ENCODE peak calls at places on chromosomes 2 and 18, in six cellular contexts. O is GM12865, W is neuronal stem cell, Z is MCF 10A, G is NCI-H510A treated with DMSO at 0.1 percent for 48 hours, Q is kidney. S is an unnamed sample.

GRCh38 chr2:105919826-105920225 is 175.1 kb downstream of the NCK2 start:
- DNase-seq in O (peak), W (no peak), Z (peak), G (no peak), Q (no peak), S (peak)

GRCh38 chr2:2564300-2565085 is 233.4 kb upstream of the MYT1L start:
- DNase-seq in O (no peak), W (no peak), Z (no peak), G (peak), Q (no peak), S (no peak)

GRCh38 chr18:6820314-6820713 is 90.8 kb downstream of the ARHGAP28 start:
- DNase-seq in O (no peak), W (no peak), Z (no peak), G (no peak), Q (no peak), S (no peak)

GRCh38 chr18:12231040-12231882 is 22.9 kb upstream of the CIDEA start:
- DNase-seq in O (no peak), W (no peak), Z (no peak), G (no peak), Q (peak), S (no peak)

GRCh38 chr2:207334631-207335371 is 169.1 kb upstream of the KLF7 start:
- DNase-seq in O (peak), W (peak), Z (peak), G (no peak), Q (peak), S (peak)

GRCh38 chr2:8300216-8300615 is 381.6 kb upstream of the ID2 start:
- DNase-seq in O (no peak), W (no peak), Z (no peak), G (no peak), Q (no peak), S (no peak)

GRCh38 chr2:86330015-86330414 is 7.4 kb downstream of the REEP1 start:
- DNase-seq in O (no peak), W (no peak), Z (no peak), G (no peak), Q (no peak), S (no peak)

GRCh38 chr2:21317131-21317530 is 193.4 kb downstream of the TDRD15 start:
- DNase-seq in O (peak), W (peak), Z (peak), G (peak), Q (no peak), S (no peak)

GRCh38 chr2:26184555-26185303 is 11.8 kb downstream of the GAREM2 start:
- DNase-seq in O (peak), W (peak), Z (no peak), G (no peak), Q (peak), S (no peak)

GRCh38 chr2:210502997-210503621 is 26.6 kb upstream of the LANCL1 start:
- DNase-seq in O (peak), W (peak), Z (peak), G (peak), Q (no peak), S (peak)

GRCh38 chr2:123128951-123129350 is 896.1 kb upstream of the CNTNAP5 start:
- DNase-seq in O (no peak), W (no peak), Z (no peak), G (no peak), Q (no peak), S (no peak)

GRCh38 chr2:165621086-165621560 is 151.6 kb downstream of the CSRNP3 start:
- DNase-seq in O (no peak), W (no peak), Z (peak), G (no peak), Q (no peak), S (peak)

GRCh38 chr2:1455466-1455865 is 42.2 kb downstream of the TPO start:
- DNase-seq in O (no peak), W (no peak), Z (peak), G (no peak), Q (no peak), S (no peak)

GRCh38 chr2:226756131-226756530 is 43.5 kb downstream of the IRS1 start:
- DNase-seq in O (no peak), W (no peak), Z (peak), G (no peak), Q (no peak), S (no peak)

GRCh38 chr2:16750175-16750924 is 84.7 kb upstream of the CYRIA start:
- DNase-seq in O (no peak), W (no peak), Z (no peak), G (no peak), Q (no peak), S (no peak)

GRCh38 chr2:31475692-31476091 is 61.1 kb upstream of the XDH start:
- DNase-seq in O (no peak), W (no peak), Z (peak), G (no peak), Q (no peak), S (no peak)

GRCh38 chr2:142030735-142031134 is 100.1 kb downstream of the LRP1B start:
- DNase-seq in O (no peak), W (no peak), Z (no peak), G (no peak), Q (no peak), S (no peak)

GRCh38 chr18:24835751-24836150 is 375.3 kb downstream of the HRH4 start:
- DNase-seq in O (no peak), W (no peak), Z (no peak), G (no peak), Q (no peak), S (no peak)

GRCh38 chr2:176176233-176176632 is 12.2 kb upstream of the HOXD1 start:
- DNase-seq in O (no peak), W (no peak), Z (no peak), G (peak), Q (no peak), S (no peak)

GRCh38 chr2:9201185-9201891 is 5.3 kb upstream of the ASAP2 start:
- DNase-seq in O (no peak), W (no peak), Z (no peak), G (no peak), Q (no peak), S (no peak)

GRCh38 chr2:12803616-12804015 is 86.9 kb downstream of the TRIB2 start:
- DNase-seq in O (no peak), W (no peak), Z (no peak), G (no peak), Q (no peak), S (no peak)

GRCh38 chr2:219445220-219445631 is 10.6 kb downstream of the SPEG start:
- DNase-seq in O (no peak), W (no peak), Z (no peak), G (no peak), Q (no peak), S (no peak)

GRCh38 chr2:61233581-61233980 is 71.6 kb downstream of the C2orf74 start:
- DNase-seq in O (no peak), W (no peak), Z (no peak), G (no peak), Q (no peak), S (no peak)

GRCh38 chr2:207546822-207547221 is 17.1 kb downstream of the CREB1 start:
- DNase-seq in O (no peak), W (no peak), Z (peak), G (no peak), Q (no peak), S (no peak)

GRCh38 chr18:9413586-9413985 is 61.7 kb upstream of the RALBP1 start:
- DNase-seq in O (no peak), W (no peak), Z (no peak), G (no peak), Q (no peak), S (no peak)

GRCh38 chr2:147275943-147276342 is 568.9 kb upstream of the ACVR2A start:
- DNase-seq in O (no peak), W (no peak), Z (peak), G (no peak), Q (no peak), S (no peak)